ENCODE peak calls at places on chromosomes 16 and 17, in five cellular contexts. One of them, this sample, is unnamed.
A peak's percentile ranks its signal among the peaks of the same experiment; 100 is the strongest.

GRCh38 chr17:35809855-35810461 is 674 bp downstream of the TAF15 start:
- DNase-seq in mesenchymal stem cell: no peak
- DNase-seq in IMR-90: peak; percentile 23
- DNase-seq in H1: no peak
- DNase-seq in H9: peak; percentile 44
- DNase-seq in this sample: no peak

GRCh38 chr16:2085669-2086068 is 37.9 kb downstream of the TSC2 start:
- DNase-seq in H9: no peak
- DNase-seq in H1: no peak
- DNase-seq in mesenchymal stem cell: no peak
- DNase-seq in IMR-90: no peak
- DNase-seq in this sample: no peak

GRCh38 chr17:14553847-14554246 is 253.0 kb downstream of the HS3ST3B1 start:
- DNase-seq in IMR-90: no peak
- DNase-seq in mesenchymal stem cell: no peak
- DNase-seq in H9: no peak
- DNase-seq in H1: no peak
- DNase-seq in this sample: no peak

GRCh38 chr16:57966133-57966805 is 4.7 kb downstream of the CNGB1 start:
- DNase-seq in H1: no peak
- DNase-seq in H9: no peak
- DNase-seq in IMR-90: no peak
- DNase-seq in mesenchymal stem cell: peak; percentile 56
- DNase-seq in this sample: no peak

GRCh38 chr16:23967018-23967417 is 131.2 kb downstream of the PRKCB start:
- DNase-seq in IMR-90: no peak
- DNase-seq in mesenchymal stem cell: no peak
- DNase-seq in H1: no peak
- DNase-seq in H9: no peak
- DNase-seq in this sample: no peak

GRCh38 chr17:40086150-40087044 is 14.0 kb downstream of the NR1D1 start:
- DNase-seq in H9: peak; percentile 82
- DNase-seq in IMR-90: no peak
- DNase-seq in H1: no peak
- DNase-seq in mesenchymal stem cell: peak; percentile 52
- DNase-seq in this sample: no peak

GRCh38 chr17:19739241-19740201 is 8.6 kb downstream of the ALDH3A1 start:
- DNase-seq in IMR-90: no peak
- DNase-seq in H1: no peak
- DNase-seq in mesenchymal stem cell: no peak
- DNase-seq in H9: no peak
- DNase-seq in this sample: no peak

GRCh38 chr17:8475227-8475626 is 39.5 kb downstream of the NDEL1 start:
- DNase-seq in H9: no peak
- DNase-seq in H1: no peak
- DNase-seq in IMR-90: no peak
- DNase-seq in mesenchymal stem cell: no peak
- DNase-seq in this sample: no peak

GRCh38 chr16:67389911-67390815 is 3.1 kb downstream of the TPPP3 start:
- DNase-seq in IMR-90: no peak
- DNase-seq in H9: no peak
- DNase-seq in H1: no peak
- DNase-seq in mesenchymal stem cell: no peak
- DNase-seq in this sample: no peak

GRCh38 chr16:49844399-49844798 is 11.5 kb downstream of the ZNF423 start:
- DNase-seq in H9: no peak
- DNase-seq in H1: no peak
- DNase-seq in mesenchymal stem cell: no peak
- DNase-seq in IMR-90: no peak
- DNase-seq in this sample: no peak

GRCh38 chr16:87966685-87967185 is 15.5 kb downstream of the BANP start:
- DNase-seq in H1: no peak
- DNase-seq in IMR-90: no peak
- DNase-seq in H9: no peak
- DNase-seq in mesenchymal stem cell: no peak
- DNase-seq in this sample: no peak

GRCh38 chr16:25692734-25693508 is 1.2 kb downstream of the HS3ST4 start:
- DNase-seq in H9: peak; percentile 55
- DNase-seq in IMR-90: no peak
- DNase-seq in mesenchymal stem cell: no peak
- DNase-seq in H1: no peak
- DNase-seq in this sample: peak; percentile 31

GRCh38 chr16:4301177-4301576 is 14.7 kb upstream of the GLIS2 start:
- DNase-seq in IMR-90: no peak
- DNase-seq in mesenchymal stem cell: no peak
- DNase-seq in H9: no peak
- DNase-seq in H1: no peak
- DNase-seq in this sample: no peak

GRCh38 chr17:75068750-75069149 is 19.0 kb upstream of the SLC16A5 start:
- DNase-seq in IMR-90: no peak
- DNase-seq in H9: no peak
- DNase-seq in mesenchymal stem cell: no peak
- DNase-seq in H1: no peak
- DNase-seq in this sample: no peak

GRCh38 chr17:27240086-27240801 is 53.7 kb upstream of the WSB1 start:
- DNase-seq in H1: no peak
- DNase-seq in IMR-90: no peak
- DNase-seq in mesenchymal stem cell: no peak
- DNase-seq in H9: no peak
- DNase-seq in this sample: no peak

GRCh38 chr17:78124081-78124835 is 4.3 kb downstream of the TMC6 start:
- DNase-seq in mesenchymal stem cell: no peak
- DNase-seq in IMR-90: no peak
- DNase-seq in H9: no peak
- DNase-seq in H1: no peak
- DNase-seq in this sample: no peak

GRCh38 chr17:64635647-64636305 is 26.3 kb downstream of the SMURF2 start:
- DNase-seq in H1: no peak
- DNase-seq in mesenchymal stem cell: peak; percentile 51
- DNase-seq in IMR-90: peak; percentile 88
- DNase-seq in H9: no peak
- DNase-seq in this sample: no peak

GRCh38 chr16:88868974-88869672 is 2.7 kb upstream of the PABPN1L start:
- DNase-seq in H9: no peak
- DNase-seq in IMR-90: no peak
- DNase-seq in H1: no peak
- DNase-seq in mesenchymal stem cell: no peak
- DNase-seq in this sample: no peak

DNA sequence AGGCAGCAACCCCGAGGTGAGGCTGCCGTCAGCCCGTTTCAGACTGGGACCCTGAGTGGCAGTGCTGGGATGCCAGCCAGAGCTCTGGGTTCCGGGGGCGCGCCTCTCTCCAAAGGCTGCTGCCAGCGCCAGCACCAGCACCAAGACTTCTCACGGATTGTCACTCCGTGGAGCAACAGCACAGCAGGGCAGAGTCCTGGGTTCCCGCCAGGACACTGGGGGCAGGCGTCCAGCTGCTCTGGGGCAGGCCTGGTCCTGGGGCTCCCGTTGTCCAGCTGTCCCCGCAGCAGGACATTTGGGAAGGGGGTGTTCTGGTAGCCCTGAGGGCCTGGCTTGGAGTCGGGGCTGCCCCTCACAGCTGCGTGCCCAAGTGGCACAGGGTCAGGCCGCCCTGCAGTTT is 137.1 kb upstream of the CIBAR2 start:
- DNase-seq in H9: no peak
- DNase-seq in mesenchymal stem cell: no peak
- DNase-seq in H1: no peak
- DNase-seq in IMR-90: no peak
- DNase-seq in this sample: no peak
- H4K91ac ChIP-seq in H9: no peak overlapping the region
- H4K91ac ChIP-seq in mesenchymal stem cell: no peak overlapping the region
- H4K91ac ChIP-seq in H1: no peak overlapping the region
- H4K91ac ChIP-seq in IMR-90: no peak overlapping the region
- H4K91ac ChIP-seq in this sample: no peak overlapping the region

GRCh38 chr16:77582956-77583355 is 139.4 kb upstream of the NUDT7 start:
- DNase-seq in H9: no peak
- DNase-seq in H1: no peak
- DNase-seq in IMR-90: no peak
- DNase-seq in mesenchymal stem cell: no peak
- DNase-seq in this sample: no peak

GRCh38 chr16:77588389-77588788 is 133.9 kb upstream of the NUDT7 start:
- DNase-seq in mesenchymal stem cell: no peak
- DNase-seq in IMR-90: no peak
- DNase-seq in H9: no peak
- DNase-seq in H1: no peak
- DNase-seq in this sample: no peak

GRCh38 chr16:77584205-77584859 is 138.0 kb upstream of the NUDT7 start:
- DNase-seq in mesenchymal stem cell: peak; percentile 75
- DNase-seq in H1: no peak
- DNase-seq in H9: peak; percentile 42
- DNase-seq in IMR-90: peak; percentile 63
- DNase-seq in this sample: peak; percentile 59

GRCh38 chr16:77585379-77585778 is 136.9 kb upstream of the NUDT7 start:
- DNase-seq in H1: no peak
- DNase-seq in H9: no peak
- DNase-seq in IMR-90: peak; percentile 41
- DNase-seq in mesenchymal stem cell: peak; percentile 73
- DNase-seq in this sample: no peak

GRCh38 chr16:77585852-77586251 is 136.5 kb upstream of the NUDT7 start:
- DNase-seq in H1: no peak
- DNase-seq in H9: no peak
- DNase-seq in IMR-90: peak; percentile 19
- DNase-seq in mesenchymal stem cell: peak; percentile 21
- DNase-seq in this sample: no peak
- H3K18ac ChIP-seq in H1: no peak overlapping the region
- H3K18ac ChIP-seq in H9: no peak overlapping the region
- H3K18ac ChIP-seq in IMR-90: no peak overlapping the region
- H3K18ac ChIP-seq in mesenchymal stem cell: no peak overlapping the region
- H3K18ac ChIP-seq in this sample: no peak overlapping the region

GRCh38 chr17:48594412-48595106 is 980 bp upstream of the HOXB5 start:
- DNase-seq in mesenchymal stem cell: peak; percentile 81
- DNase-seq in IMR-90: peak; percentile 63
- DNase-seq in H1: no peak
- DNase-seq in H9: no peak
- DNase-seq in this sample: no peak
- H4K91ac ChIP-seq in mesenchymal stem cell: peak overlapping the region; percentile 77
- H4K91ac ChIP-seq in IMR-90: peak overlapping the region; percentile 93
- H4K91ac ChIP-seq in H1: no peak overlapping the region
- H4K91ac ChIP-seq in H9: no peak overlapping the region
- H4K91ac ChIP-seq in this sample: no peak overlapping the region

GRCh38 chr17:50129303-50129945 is 536 bp downstream of the SAMD14 start:
- DNase-seq in mesenchymal stem cell: peak; percentile 85
- DNase-seq in IMR-90: peak; percentile 57
- DNase-seq in H1: no peak
- DNase-seq in H9: peak; percentile 60
- DNase-seq in this sample: no peak

GRCh38 chr17:50128441-50129302 is 1.3 kb downstream of the SAMD14 start:
- DNase-seq in H1: no peak
- DNase-seq in mesenchymal stem cell: peak; percentile 57
- DNase-seq in IMR-90: peak; percentile 18
- DNase-seq in H9: peak; percentile 88
- DNase-seq in this sample: no peak

GRCh38 chr17:50132104-50132794 is 2.3 kb upstream of the SAMD14 start:
- DNase-seq in H1: no peak
- DNase-seq in IMR-90: no peak
- DNase-seq in mesenchymal stem cell: no peak
- DNase-seq in H9: no peak
- DNase-seq in this sample: no peak

GRCh38 chr17:50130778-50131317 is 888 bp upstream of the SAMD14 start:
- DNase-seq in mesenchymal stem cell: no peak
- DNase-seq in H9: peak; percentile 83
- DNase-seq in IMR-90: no peak
- DNase-seq in H1: no peak
- DNase-seq in this sample: no peak

DNA sequence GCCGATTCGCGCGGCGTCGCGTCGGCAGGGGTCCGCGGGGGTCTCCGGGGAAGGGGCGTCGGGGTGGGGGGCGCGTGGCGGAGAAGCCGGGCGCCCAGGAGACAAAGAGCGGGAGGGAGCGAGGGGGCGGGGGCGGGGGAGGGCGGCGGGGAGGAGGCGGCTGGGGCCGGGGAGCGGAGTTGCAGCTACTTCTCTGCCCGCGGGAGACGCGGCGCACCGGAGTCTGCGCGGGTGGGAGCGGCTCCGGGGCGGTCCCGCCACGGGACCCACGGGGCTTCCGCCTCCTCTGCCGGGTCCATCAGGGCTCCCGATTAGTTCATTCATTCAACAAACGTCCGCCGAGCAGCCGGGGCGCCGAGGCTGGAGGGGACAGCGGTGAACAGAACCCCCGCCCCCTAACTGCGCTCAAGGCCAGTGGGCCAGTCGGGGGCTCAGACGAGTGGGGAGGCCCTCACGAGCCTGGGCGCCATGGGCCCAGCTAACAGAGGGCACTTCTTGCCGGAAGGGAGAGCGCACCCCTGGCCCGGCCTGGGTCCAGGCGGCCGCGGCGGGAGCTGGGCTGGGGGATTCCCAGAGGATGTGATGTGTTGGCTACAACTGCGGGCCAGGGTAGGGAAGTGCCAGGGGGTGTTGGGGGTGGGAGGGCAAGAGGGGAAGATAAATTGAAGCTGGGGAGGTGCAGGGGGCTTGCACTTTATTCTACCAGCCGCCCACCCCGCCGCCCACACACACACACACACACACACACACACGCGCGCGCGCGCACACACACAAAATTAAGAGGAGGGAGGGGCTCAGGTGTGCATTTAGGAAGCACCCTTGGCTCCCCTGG is at the start of gene SAMD14:
- DNase-seq in H9: no peak
- DNase-seq in mesenchymal stem cell: peak; percentile 69
- DNase-seq in H1: no peak
- DNase-seq in IMR-90: peak; percentile 25
- DNase-seq in this sample: no peak
- H3K18ac ChIP-seq in H9: no peak within 1 kb of the TSS
- H3K18ac ChIP-seq in mesenchymal stem cell: peak within 1 kb of the TSS; percentile 81
- H3K18ac ChIP-seq in H1: peak within 1 kb of the TSS; percentile 97
- H3K18ac ChIP-seq in IMR-90: no peak within 1 kb of the TSS
- H3K18ac ChIP-seq in this sample: peak within 1 kb of the TSS; percentile 97

This sample was measured in neuronal stem cell.